ENCODE peak calls at places on chromosomes 16 and 17, in five cellular contexts. I is WTC11, Z is HepG2, D is GM12878, Q is K562. S is an unnamed sample.

GRCh38 chr16:49350265-49351103 is 23.1 kb upstream of the C16orf78 start:
- DNase-seq in D (no peak), I (peak; percentile 86), Q (peak; percentile 78), Z (peak; percentile 37), S (peak; percentile 54)

GRCh38 chr17:74271902-74272563 is 2.0 kb upstream of the DNAI2 start:
- DNase-seq in Z (no peak), I (no peak), Q (no peak), D (no peak), S (no peak)

GRCh38 chr16:88527186-88527936 is 42.8 kb upstream of the ZC3H18 start:
- DNase-seq in Q (peak; percentile 93), Z (peak; percentile 51), I (peak; percentile 86), D (no peak), S (peak; percentile 57)

GRCh38 chr16:80718480-80719220 is 85.7 kb downstream of the CDYL2 start:
- DNase-seq in I (peak; percentile 22), D (no peak), Z (no peak), Q (no peak), S (no peak)

GRCh38 chr17:55735784-55736405 is 13.2 kb upstream of the TMEM100 start:
- DNase-seq in I (peak; percentile 24), D (no peak), Z (peak; percentile 54), Q (peak; percentile 32), S (peak; percentile 72)

GRCh38 chr16:77807-78443 is at the start of gene MPG:
- DNase-seq in Z (peak; percentile 60), D (no peak), I (peak; percentile 75), Q (peak; percentile 99), S (peak; percentile 77)

GRCh38 chr17:42459983-42460300 is 1.3 kb downstream of the ATP6V0A1 start:
- DNase-seq in I (no peak), D (no peak), Q (no peak), Z (no peak), S (peak; percentile 38)

GRCh38 chr16:10941127-10941933 is 938 bp downstream of the DEXI start:
- DNase-seq in D (no peak), Q (no peak), I (no peak), Z (no peak), S (no peak)

GRCh38 chr16:13936596-13937081 is 16.7 kb downstream of the ERCC4 start:
- DNase-seq in Q (no peak), I (no peak), D (no peak), Z (peak; percentile 36), S (peak; percentile 27)

GRCh38 chr17:36933174-36934143 is 3.8 kb upstream of the LHX1 start:
- DNase-seq in I (no peak), D (no peak), Q (no peak), Z (no peak), S (no peak)

GRCh38 chr17:7260601-7261376 is 1.5 kb downstream of the CLDN7 start:
- DNase-seq in I (peak; percentile 89), Q (no peak), Z (no peak), D (no peak), S (no peak)

GRCh38 chr16:58515871-58516767 is 802 bp downstream of the SETD6 start:
- DNase-seq in Z (peak; percentile 24), Q (peak; percentile 68), D (no peak), I (peak; percentile 41), S (no peak)

GRCh38 chr17:78147315-78147998 is 1.3 kb downstream of the C17orf99 start:
- DNase-seq in D (peak; percentile 85), Q (no peak), Z (no peak), I (no peak), S (no peak)

GRCh38 chr17:21280081-21280518 is 4.4 kb upstream of the MAP2K3 start:
- DNase-seq in D (peak; percentile 16), Z (peak; percentile 73), I (peak; percentile 94), Q (peak; percentile 68), S (peak; percentile 85)

GRCh38 chr17:6753006-6753445 is 2.8 kb upstream of the XAF1 start:
- DNase-seq in I (peak; percentile 29), Z (peak; percentile 11), D (no peak), Q (no peak), S (no peak)

GRCh38 chr17:54754560-54754959 is 146.1 kb upstream of the TOM1L1 start:
- DNase-seq in Q (peak; percentile 43), I (peak; percentile 48), D (no peak), Z (peak; percentile 16), S (no peak)

DNA sequence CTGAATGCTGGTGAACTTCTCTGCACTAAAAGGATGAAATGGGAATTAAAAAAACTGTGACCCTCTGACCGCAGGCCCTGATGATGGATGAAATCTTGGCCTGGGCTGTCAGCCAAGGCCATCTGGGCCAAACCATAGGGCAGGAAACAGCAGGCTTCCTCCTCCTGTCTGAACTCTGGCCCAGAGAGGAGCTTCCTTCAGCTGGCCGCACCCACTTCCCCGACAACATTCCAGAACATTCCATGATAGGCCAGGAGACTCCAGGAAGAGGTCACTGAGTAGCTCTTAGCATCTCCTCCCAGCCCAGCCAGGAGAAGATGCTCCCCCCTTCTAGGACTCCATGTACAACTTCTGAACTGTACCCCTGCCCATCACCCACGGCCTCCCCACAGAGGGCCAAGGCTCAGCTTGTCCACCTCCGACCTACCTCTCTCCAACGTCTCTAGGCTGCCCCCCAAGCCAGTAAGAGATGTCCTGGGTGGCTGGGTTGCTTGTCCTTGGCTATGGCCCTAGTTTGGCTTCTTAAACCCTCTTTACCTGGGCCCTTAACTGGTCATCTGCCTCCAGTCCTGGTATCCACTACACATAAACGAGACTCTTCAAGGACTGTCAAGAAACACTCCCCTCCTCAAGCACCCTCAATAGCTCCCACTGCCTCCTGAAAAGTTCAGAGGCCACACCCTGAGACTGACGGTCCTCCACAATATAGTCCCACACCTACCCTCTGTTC is 1.7 kb downstream of the RPH3AL start:
- DNase-seq in Z (peak; percentile 50), Q (no peak), I (no peak), D (no peak), S (peak; percentile 86)
- TF ChIP-seq ESRRA in Z (peak; percentile 29), Q (no peak), I (no peak), D (no peak), S (peak; percentile 36)

GRCh38 chr17:16358394-16358793 is 5.1 kb upstream of the CENPV start:
- DNase-seq in I (no peak), D (no peak), Q (no peak), Z (no peak), S (no peak)
- TF ChIP-seq ESRRA in I (no peak), D (no peak), Q (no peak), Z (no peak), S (no peak)

DNA sequence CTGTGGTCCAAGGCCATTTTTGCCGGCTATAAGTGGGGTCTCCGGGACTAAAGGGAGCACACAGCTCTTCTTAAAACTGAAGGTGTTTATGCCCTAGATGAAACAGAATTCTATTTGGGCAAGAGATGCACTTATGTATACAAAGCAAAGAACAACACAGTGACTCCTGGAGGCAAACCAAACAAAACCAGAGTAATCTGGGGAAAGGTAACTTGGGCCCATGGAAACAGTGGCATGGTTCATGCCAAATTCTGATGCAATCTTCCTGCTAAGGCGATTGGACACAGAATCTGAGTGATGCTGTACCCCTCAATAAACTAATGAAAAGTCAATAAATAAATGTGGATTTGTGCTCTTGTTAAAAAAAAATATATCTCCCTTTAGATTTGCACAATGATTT is 20.2 kb upstream of the SHISA9 start:
- DNase-seq in I (no peak), D (no peak), Z (no peak), Q (no peak), S (no peak)
- TF ChIP-seq ESRRA in I (no peak), D (no peak), Z (no peak), Q (no peak), S (no peak)

GRCh38 chr17:82838386-82839063 is 1.3 kb downstream of the ZNF750 start:
- DNase-seq in D (no peak), I (no peak), Q (no peak), Z (peak; percentile 88), S (no peak)

GRCh38 chr17:82841921-82842596 is 2.2 kb upstream of the ZNF750 start:
- DNase-seq in Q (no peak), D (no peak), Z (no peak), I (no peak), S (no peak)

GRCh38 chr17:82840431-82840831 is 609 bp upstream of the ZNF750 start:
- DNase-seq in Q (no peak), D (no peak), I (peak; percentile 36), Z (no peak), S (no peak)

GRCh38 chr17:82837586-82838320 is 2.1 kb downstream of the ZNF750 start:
- DNase-seq in Z (no peak), I (no peak), D (no peak), Q (no peak), S (no peak)

DNA sequence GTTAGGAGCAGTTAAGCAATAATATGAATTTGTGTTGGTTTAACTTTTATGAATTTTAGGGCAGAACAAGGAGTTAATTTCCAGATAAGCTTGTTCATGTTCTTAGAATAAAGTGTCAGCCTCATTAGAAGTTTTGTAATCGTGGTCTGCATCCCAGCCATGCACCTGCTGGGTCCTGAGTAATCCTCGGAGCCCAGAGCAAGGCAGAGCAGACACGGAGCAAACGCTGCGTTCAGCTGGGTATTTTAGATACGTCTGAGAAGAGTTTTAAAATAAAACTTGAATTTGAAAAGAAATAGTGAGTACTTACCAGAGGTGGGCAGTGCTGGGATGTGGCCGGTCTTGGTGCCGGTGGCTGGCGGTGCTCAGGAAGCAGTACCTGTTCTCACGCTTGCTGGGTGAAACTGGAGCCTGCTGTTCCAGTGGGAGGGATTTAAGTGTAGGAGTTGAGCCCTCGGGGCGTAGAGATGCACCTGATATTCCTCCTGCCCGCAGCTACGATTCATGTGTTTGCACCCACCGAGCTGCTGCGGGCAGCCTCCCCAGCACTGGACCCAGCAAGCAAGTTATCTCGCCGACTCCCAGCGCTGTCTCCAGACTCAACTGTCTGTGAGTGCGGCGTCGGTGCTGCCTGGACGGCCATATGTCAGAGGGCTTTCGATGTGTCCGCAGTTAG is at the start of gene ZNF750:
- DNase-seq in Q (no peak), D (no peak), I (peak; percentile 31), Z (no peak), S (no peak)
- TF ChIP-seq ESRRA in Q (no peak), D (no peak), I (no peak), Z (no peak), S (no peak)

GRCh38 chr17:12768267-12768666 is 21.0 kb upstream of the ARHGAP44 start:
- DNase-seq in D (no peak), I (no peak), Q (no peak), Z (no peak), S (no peak)

GRCh38 chr17:12769981-12770380 is 19.3 kb upstream of the ARHGAP44 start:
- DNase-seq in D (no peak), Q (no peak), I (no peak), Z (no peak), S (no peak)

DNA sequence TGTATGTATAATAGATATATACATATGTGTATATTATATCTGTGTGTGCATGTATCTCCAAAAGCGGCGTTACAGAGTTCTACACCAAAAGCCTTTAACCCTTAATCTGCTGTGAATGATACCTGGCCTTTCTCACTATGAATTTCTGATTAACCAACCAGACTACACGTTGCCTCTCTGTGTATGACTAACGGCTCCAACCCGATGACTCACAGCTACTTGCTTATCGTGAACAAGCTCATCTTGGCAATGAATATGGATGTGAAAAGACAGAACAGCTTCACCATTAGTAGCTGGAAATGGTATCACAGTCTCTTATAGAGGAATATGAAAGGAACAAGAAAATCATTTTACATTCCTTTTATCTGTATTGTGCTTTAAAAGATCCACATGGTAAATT is 23.8 kb upstream of the ARHGAP44 start:
- DNase-seq in I (no peak), Q (peak; percentile 6), Z (no peak), D (no peak), S (peak; percentile 55)
- TF ChIP-seq ESRRA in I (no peak), Q (no peak), Z (no peak), D (no peak), S (no peak)

GRCh38 chr17:73228748-73229236 is 32.9 kb downstream of the CPSF4L start:
- DNase-seq in I (no peak), Q (peak; percentile 54), Z (peak; percentile 63), D (no peak), S (peak; percentile 86)
- TF ChIP-seq ESRRA in I (no peak), Q (peak; percentile 23), Z (no peak), D (no peak), S (no peak)

GRCh38 chr17:67489273-67489672 is 112.2 kb downstream of the PITPNC1 start:
- DNase-seq in Q (no peak), Z (no peak), D (no peak), I (no peak), S (no peak)
- TF ChIP-seq ESRRA in Q (no peak), Z (no peak), D (no peak), I (no peak), S (no peak)